ENCODE peak calls at places on chromosomes 3 and 15, in eight cellular contexts. P is PC-9, Q is right lobe of liver, G is mammary epithelial cell, H is ovary, I is heart left ventricle, A is lower lobe of right lung, L is left ventricle myocardium inferior. W is an unnamed sample.

GRCh38 chr15:75666823-75667501 is 19.2 kb downstream of the SNX33 start:
- DNase-seq in P (peak; percentile 89), Q (peak; percentile 30), G (peak; percentile 99), H (no peak), I (peak; percentile 70), A (peak; percentile 82), L (peak; percentile 64), W (peak; percentile 71)

GRCh38 chr3:72678892-72679291 is 169.4 kb downstream of the SHQ1 start:
- DNase-seq in P (peak; percentile 33), Q (no peak), G (peak; percentile 93), H (no peak), I (no peak), A (no peak), L (no peak), W (no peak)

GRCh38 chr3:126439968-126440708 is 35.6 kb downstream of the ZXDC start:
- DNase-seq in P (no peak), Q (no peak), G (no peak), H (peak; percentile 5), I (no peak), A (no peak), L (no peak), W (no peak)

GRCh38 chr3:174710622-174711021 is 148.5 kb upstream of the NAALADL2 start:
- DNase-seq in P (no peak), Q (no peak), G (no peak), H (no peak), I (no peak), A (no peak), L (no peak), W (no peak)

GRCh38 chr3:188905991-188906635 is 265.7 kb upstream of the TPRG1 start:
- DNase-seq in P (no peak), Q (no peak), G (no peak), H (no peak), I (no peak), A (no peak), L (no peak), W (no peak)

GRCh38 chr3:38128303-38128655 is 8.6 kb downstream of the ACAA1 start:
- DNase-seq in P (no peak), Q (no peak), G (no peak), H (no peak), I (no peak), A (no peak), L (no peak), W (no peak)

GRCh38 chr3:166324401-166324800 is 487.2 kb upstream of the BCHE start:
- DNase-seq in P (no peak), Q (no peak), G (no peak), H (no peak), I (no peak), A (no peak), L (no peak), W (no peak)

GRCh38 chr3:196812853-196813252 is 54.9 kb upstream of the SENP5 start:
- DNase-seq in P (no peak), Q (no peak), G (no peak), H (no peak), I (no peak), A (no peak), L (no peak), W (no peak)

GRCh38 chr15:72175186-72176044 is 22.2 kb downstream of the GRAMD2A start:
- DNase-seq in P (no peak), Q (no peak), G (no peak), H (no peak), I (no peak), A (no peak), L (no peak), W (no peak)

GRCh38 chr3:149534671-149535394 is 60.3 kb downstream of the TM4SF4 start:
- DNase-seq in P (no peak), Q (no peak), G (peak; percentile 47), H (no peak), I (no peak), A (no peak), L (no peak), W (no peak)

GRCh38 chr3:64022451-64023186 is 675 bp downstream of the PSMD6 start:
- DNase-seq in P (no peak), Q (peak; percentile 23), G (peak; percentile 35), H (no peak), I (peak; percentile 21), A (no peak), L (no peak), W (no peak)

GRCh38 chr15:98017150-98017964 is 56.9 kb downstream of the ARRDC4 start:
- DNase-seq in P (no peak), Q (no peak), G (no peak), H (no peak), I (no peak), A (no peak), L (no peak), W (no peak)

GRCh38 chr15:45180201-45180600 is 7.6 kb downstream of the SHF start:
- DNase-seq in P (no peak), Q (no peak), G (peak; percentile 61), H (no peak), I (no peak), A (no peak), L (no peak), W (no peak)

GRCh38 chr3:57952208-57952631 is 56.0 kb upstream of the FLNB start:
- DNase-seq in P (no peak), Q (no peak), G (peak; percentile 65), H (peak; percentile 41), I (peak; percentile 74), A (no peak), L (peak; percentile 62), W (no peak)

GRCh38 chr3:134426660-134427181 is 52.5 kb upstream of the AMOTL2 start:
- DNase-seq in P (no peak), Q (no peak), G (peak; percentile 40), H (no peak), I (no peak), A (no peak), L (no peak), W (no peak)

GRCh38 chr15:51053571-51053970 is 41.1 kb downstream of the TNFAIP8L3 start:
- DNase-seq in P (no peak), Q (no peak), G (no peak), H (no peak), I (no peak), A (no peak), L (no peak), W (no peak)

GRCh38 chr15:28919679-28920655 is 34.2 kb downstream of the APBA2 start:
- DNase-seq in P (no peak), Q (no peak), G (no peak), H (no peak), I (no peak), A (peak; percentile 22), L (no peak), W (no peak)

GRCh38 chr15:28919201-28919627 is 33.4 kb downstream of the APBA2 start:
- DNase-seq in P (no peak), Q (no peak), G (no peak), H (no peak), I (no peak), A (peak; percentile 35), L (no peak), W (no peak)

GRCh38 chr15:28921925-28922711 is 36.3 kb downstream of the APBA2 start:
- DNase-seq in P (no peak), Q (no peak), G (no peak), H (no peak), I (no peak), A (no peak), L (no peak), W (no peak)

GRCh38 chr15:28921336-28921735 is 35.6 kb downstream of the APBA2 start:
- DNase-seq in P (no peak), Q (no peak), G (no peak), H (no peak), I (no peak), A (no peak), L (no peak), W (no peak)

GRCh38 chr15:28920781-28921331 is 35.1 kb downstream of the APBA2 start:
- DNase-seq in P (no peak), Q (no peak), G (no peak), H (no peak), I (no peak), A (peak; percentile 20), L (no peak), W (no peak)
- H3K4me1 ChIP-seq in P (no peaks in the 10 kb centered on the region), Q (no peaks in the 10 kb centered on the region), G (no peaks in the 10 kb centered on the region), H (no peaks in the 10 kb centered on the region), I (no peaks in the 10 kb centered on the region), A (no peaks in the 10 kb centered on the region), L (no peaks in the 10 kb centered on the region), W (no peaks in the 10 kb centered on the region)

GRCh38 chr3:176058856-176059255 is 1138.4 kb downstream of the TBL1XR1 start:
- DNase-seq in P (no peak), Q (no peak), G (no peak), H (no peak), I (no peak), A (no peak), L (no peak), W (no peak)

DNA sequence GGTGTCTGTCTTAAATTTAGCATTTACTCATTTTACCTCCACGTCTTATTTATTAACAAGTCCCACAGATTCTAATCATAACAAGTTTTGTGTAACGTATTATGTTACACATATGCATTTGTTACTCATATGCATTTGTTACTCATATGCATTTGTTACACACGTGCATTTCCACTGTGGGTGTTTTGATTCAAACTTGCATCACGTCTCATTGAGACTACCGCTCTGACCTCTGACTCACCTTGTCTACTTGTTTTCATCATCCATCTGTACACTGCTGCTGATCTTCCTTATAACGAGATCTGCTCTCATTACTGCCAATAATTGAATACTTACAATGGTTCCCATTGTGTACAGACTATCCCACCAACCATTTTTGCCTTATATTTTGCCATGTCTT is 1141.4 kb downstream of the TBL1XR1 start:
- DNase-seq in P (no peak), Q (no peak), G (peak; percentile 6), H (no peak), I (no peak), A (no peak), L (no peak), W (no peak)
- H3K4me1 ChIP-seq in P (no peaks in the 10 kb centered on the region), Q (no peaks in the 10 kb centered on the region), G (no peaks in the 10 kb centered on the region), H (no peaks in the 10 kb centered on the region), I (no peaks in the 10 kb centered on the region), A (no peaks in the 10 kb centered on the region), L (no peaks in the 10 kb centered on the region), W (no peaks in the 10 kb centered on the region)

DNA sequence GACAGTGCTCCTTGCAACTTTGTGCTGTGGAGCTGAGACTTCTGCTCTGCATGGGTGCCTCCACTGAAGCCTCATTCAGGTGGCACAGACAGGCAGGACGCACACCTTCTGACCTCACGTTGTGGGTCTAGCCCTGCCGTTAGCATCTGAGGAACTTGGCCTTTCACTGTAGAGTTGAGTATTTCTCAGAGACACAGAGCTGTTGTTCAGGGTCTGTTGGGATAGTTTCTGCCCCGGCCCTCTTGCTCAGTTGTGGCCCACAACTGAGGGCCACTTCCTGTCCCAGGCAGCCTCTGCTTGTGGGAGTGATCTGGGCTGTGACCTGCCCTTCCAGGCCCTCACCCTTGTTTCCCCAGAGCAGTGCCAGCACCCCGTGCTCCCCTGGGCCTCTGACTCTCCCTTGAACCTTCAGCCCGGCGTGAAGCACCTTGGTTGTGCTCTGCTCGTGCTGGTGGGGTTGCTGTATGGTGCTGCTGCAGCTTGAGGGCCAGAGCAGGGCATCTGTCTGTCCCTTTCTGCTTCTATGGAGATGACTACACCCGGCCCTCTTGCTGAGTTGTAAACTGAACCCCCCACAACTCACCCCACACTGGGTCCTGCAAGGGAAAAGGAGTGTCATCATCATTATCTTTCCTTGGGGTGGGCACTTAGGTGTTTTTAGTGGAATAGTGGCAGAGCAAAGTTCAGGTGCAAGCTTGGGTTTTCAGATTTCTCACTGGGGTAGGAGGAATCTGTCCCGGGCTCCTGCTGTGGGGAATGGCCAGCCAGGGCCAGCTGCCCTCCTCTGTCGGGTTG is 11.7 kb downstream of the BAHD1 start:
- DNase-seq in P (no peak), Q (no peak), G (no peak), H (no peak), I (no peak), A (no peak), L (no peak), W (no peak)
- H3K4me1 ChIP-seq in P (peaks cover 27% of the 10 kb centered on the region), Q (no peaks in the 10 kb centered on the region), G (peaks cover 33% of the 10 kb centered on the region), H (peaks cover 11% of the 10 kb centered on the region), I (peaks cover 41% of the 10 kb centered on the region), A (peaks cover 62% of the 10 kb centered on the region), L (peaks cover 76% of the 10 kb centered on the region), W (peaks cover 42% of the 10 kb centered on the region)

GRCh38 chr3:52477076-52477895 is 17.9 kb upstream of the STAB1 start:
- DNase-seq in P (no peak), Q (no peak), G (no peak), H (no peak), I (no peak), A (no peak), L (no peak), W (no peak)
- H3K4me1 ChIP-seq in P (no peaks in the 10 kb centered on the region), Q (peaks cover 2% of the 10 kb centered on the region), G (no peaks in the 10 kb centered on the region), H (peaks cover 13% of the 10 kb centered on the region), I (peaks cover 3% of the 10 kb centered on the region), A (peaks cover 23% of the 10 kb centered on the region), L (peaks cover 21% of the 10 kb centered on the region), W (no peaks in the 10 kb centered on the region)